ENCODE peak calls at places on chromosomes 7 and 10, in six cellular contexts. One of them, this sample, is unnamed.

GRCh38 chr7:35705932-35706461 is 11.1 kb upstream of the HERPUD2 start:
- DNase-seq in suprapubic skin: no peak
- DNase-seq in fibroblast of lung: no peak
- DNase-seq in trophoblast cell: no peak
- DNase-seq in CD8-positive, alpha-beta T cell: no peak
- DNase-seq in OCI-LY7: no peak
- DNase-seq in this sample: no peak

GRCh38 chr7:73817121-73817520 is 13.7 kb upstream of the CLDN4 start:
- DNase-seq in suprapubic skin: no peak
- DNase-seq in fibroblast of lung: no peak
- DNase-seq in trophoblast cell: no peak
- DNase-seq in CD8-positive, alpha-beta T cell: no peak
- DNase-seq in OCI-LY7: no peak
- DNase-seq in this sample: peak; percentile 23

GRCh38 chr7:150903627-150904026 is 51.3 kb downstream of the AOC1 start:
- DNase-seq in suprapubic skin: no peak
- DNase-seq in fibroblast of lung: peak; percentile 78
- DNase-seq in trophoblast cell: no peak
- DNase-seq in CD8-positive, alpha-beta T cell: no peak
- DNase-seq in OCI-LY7: no peak
- DNase-seq in this sample: no peak

GRCh38 chr10:92241158-92241500 is 49.7 kb downstream of the CPEB3 start:
- DNase-seq in suprapubic skin: no peak
- DNase-seq in fibroblast of lung: no peak
- DNase-seq in trophoblast cell: no peak
- DNase-seq in CD8-positive, alpha-beta T cell: no peak
- DNase-seq in OCI-LY7: no peak
- DNase-seq in this sample: peak; percentile 9

GRCh38 chr7:121069346-121070100 is 81.0 kb downstream of the CPED1 start:
- DNase-seq in suprapubic skin: no peak
- DNase-seq in fibroblast of lung: peak; percentile 67
- DNase-seq in trophoblast cell: peak; percentile 46
- DNase-seq in CD8-positive, alpha-beta T cell: no peak
- DNase-seq in OCI-LY7: no peak
- DNase-seq in this sample: no peak

GRCh38 chr7:71266912-71267311 is 135.0 kb downstream of the GALNT17 start:
- DNase-seq in suprapubic skin: no peak
- DNase-seq in fibroblast of lung: peak; percentile 5
- DNase-seq in trophoblast cell: no peak
- DNase-seq in CD8-positive, alpha-beta T cell: no peak
- DNase-seq in OCI-LY7: no peak
- DNase-seq in this sample: no peak

GRCh38 chr10:3527869-3528268 is 257.1 kb downstream of the KLF6 start:
- DNase-seq in suprapubic skin: no peak
- DNase-seq in fibroblast of lung: no peak
- DNase-seq in trophoblast cell: no peak
- DNase-seq in CD8-positive, alpha-beta T cell: no peak
- DNase-seq in OCI-LY7: no peak
- DNase-seq in this sample: no peak

GRCh38 chr10:20624642-20625041 is 272.5 kb downstream of the NEBL start:
- DNase-seq in suprapubic skin: no peak
- DNase-seq in fibroblast of lung: peak; percentile 22
- DNase-seq in trophoblast cell: no peak
- DNase-seq in CD8-positive, alpha-beta T cell: no peak
- DNase-seq in OCI-LY7: no peak
- DNase-seq in this sample: no peak

GRCh38 chr10:101903827-101904520 is 60.4 kb upstream of the KCNIP2 start:
- DNase-seq in suprapubic skin: no peak
- DNase-seq in fibroblast of lung: no peak
- DNase-seq in trophoblast cell: no peak
- DNase-seq in CD8-positive, alpha-beta T cell: no peak
- DNase-seq in OCI-LY7: peak; percentile 70
- DNase-seq in this sample: no peak

GRCh38 chr10:73924935-73925334 is 14.0 kb downstream of the PLAU start:
- DNase-seq in suprapubic skin: no peak
- DNase-seq in fibroblast of lung: no peak
- DNase-seq in trophoblast cell: no peak
- DNase-seq in CD8-positive, alpha-beta T cell: no peak
- DNase-seq in OCI-LY7: no peak
- DNase-seq in this sample: no peak

GRCh38 chr10:99681553-99681952 is 22.2 kb downstream of the ENTPD7 start:
- DNase-seq in suprapubic skin: no peak
- DNase-seq in fibroblast of lung: peak; percentile 82
- DNase-seq in trophoblast cell: no peak
- DNase-seq in CD8-positive, alpha-beta T cell: no peak
- DNase-seq in OCI-LY7: no peak
- DNase-seq in this sample: no peak

GRCh38 chr7:136677456-136678365 is 190.7 kb upstream of the CHRM2 start:
- DNase-seq in suprapubic skin: no peak
- DNase-seq in fibroblast of lung: peak; percentile 63
- DNase-seq in trophoblast cell: peak; percentile 64
- DNase-seq in CD8-positive, alpha-beta T cell: no peak
- DNase-seq in OCI-LY7: peak; percentile 64
- DNase-seq in this sample: no peak

GRCh38 chr10:100654835-100655759 is 90.3 kb upstream of the PAX2 start:
- DNase-seq in suprapubic skin: no peak
- DNase-seq in fibroblast of lung: no peak
- DNase-seq in trophoblast cell: no peak
- DNase-seq in CD8-positive, alpha-beta T cell: no peak
- DNase-seq in OCI-LY7: no peak
- DNase-seq in this sample: peak; percentile 37

GRCh38 chr10:111107023-111107422 is 30.2 kb downstream of the ADRA2A start:
- DNase-seq in suprapubic skin: no peak
- DNase-seq in fibroblast of lung: no peak
- DNase-seq in trophoblast cell: no peak
- DNase-seq in CD8-positive, alpha-beta T cell: no peak
- DNase-seq in OCI-LY7: no peak
- DNase-seq in this sample: no peak

GRCh38 chr7:99958564-99959227 is 17.1 kb downstream of the AZGP1 start:
- DNase-seq in suprapubic skin: no peak
- DNase-seq in fibroblast of lung: no peak
- DNase-seq in trophoblast cell: no peak
- DNase-seq in CD8-positive, alpha-beta T cell: no peak
- DNase-seq in OCI-LY7: no peak
- DNase-seq in this sample: no peak

GRCh38 chr7:45726883-45727282 is 146.0 kb downstream of the CCDC201 start:
- DNase-seq in suprapubic skin: no peak
- DNase-seq in fibroblast of lung: no peak
- DNase-seq in trophoblast cell: no peak
- DNase-seq in CD8-positive, alpha-beta T cell: no peak
- DNase-seq in OCI-LY7: no peak
- DNase-seq in this sample: no peak

GRCh38 chr7:39353615-39354376 is 212.4 kb upstream of the YAE1 start:
- DNase-seq in suprapubic skin: no peak
- DNase-seq in fibroblast of lung: peak; percentile 88
- DNase-seq in trophoblast cell: peak; percentile 66
- DNase-seq in CD8-positive, alpha-beta T cell: no peak
- DNase-seq in OCI-LY7: no peak
- DNase-seq in this sample: no peak

GRCh38 chr7:23291957-23292560 is 7.1 kb upstream of the MALSU1 start:
- DNase-seq in suprapubic skin: no peak
- DNase-seq in fibroblast of lung: no peak
- DNase-seq in trophoblast cell: no peak
- DNase-seq in CD8-positive, alpha-beta T cell: no peak
- DNase-seq in OCI-LY7: no peak
- DNase-seq in this sample: no peak

GRCh38 chr7:44377681-44378421 is 52.5 kb upstream of the CAMK2B start:
- DNase-seq in suprapubic skin: no peak
- DNase-seq in fibroblast of lung: no peak
- DNase-seq in trophoblast cell: no peak
- DNase-seq in CD8-positive, alpha-beta T cell: no peak
- DNase-seq in OCI-LY7: peak; percentile 79
- DNase-seq in this sample: no peak

GRCh38 chr10:14116021-14116420 is 214.7 kb downstream of the FRMD4A start:
- DNase-seq in suprapubic skin: no peak
- DNase-seq in fibroblast of lung: no peak
- DNase-seq in trophoblast cell: no peak
- DNase-seq in CD8-positive, alpha-beta T cell: no peak
- DNase-seq in OCI-LY7: no peak
- DNase-seq in this sample: no peak

GRCh38 chr7:27162548-27162848 is 2.8 kb downstream of the HOXA9 start:
- DNase-seq in suprapubic skin: no peak
- DNase-seq in fibroblast of lung: no peak
- DNase-seq in trophoblast cell: no peak
- DNase-seq in CD8-positive, alpha-beta T cell: no peak
- DNase-seq in OCI-LY7: no peak
- DNase-seq in this sample: no peak

GRCh38 chr10:48651293-48651692 is 33.4 kb upstream of the WDFY4 start:
- DNase-seq in suprapubic skin: no peak
- DNase-seq in fibroblast of lung: no peak
- DNase-seq in trophoblast cell: no peak
- DNase-seq in CD8-positive, alpha-beta T cell: no peak
- DNase-seq in OCI-LY7: no peak
- DNase-seq in this sample: no peak

GRCh38 chr7:100685049-100685605 is 8.9 kb downstream of the GIGYF1 start:
- DNase-seq in suprapubic skin: no peak
- DNase-seq in fibroblast of lung: no peak
- DNase-seq in trophoblast cell: no peak
- DNase-seq in CD8-positive, alpha-beta T cell: no peak
- DNase-seq in OCI-LY7: no peak
- DNase-seq in this sample: no peak

GRCh38 chr7:142389544-142389943 is 131.7 kb upstream of the PRSS58 start:
- DNase-seq in suprapubic skin: no peak
- DNase-seq in fibroblast of lung: no peak
- DNase-seq in trophoblast cell: no peak
- DNase-seq in CD8-positive, alpha-beta T cell: no peak
- DNase-seq in OCI-LY7: no peak
- DNase-seq in this sample: no peak

GRCh38 chr7:117830422-117830954 is 42.8 kb downstream of the CTTNBP2 start:
- DNase-seq in suprapubic skin: no peak
- DNase-seq in fibroblast of lung: no peak
- DNase-seq in trophoblast cell: no peak
- DNase-seq in CD8-positive, alpha-beta T cell: no peak
- DNase-seq in OCI-LY7: no peak
- DNase-seq in this sample: no peak

GRCh38 chr10:133394801-133395221 is 854 bp downstream of the MTG1 start:
- DNase-seq in suprapubic skin: no peak
- DNase-seq in fibroblast of lung: peak; percentile 26
- DNase-seq in trophoblast cell: no peak
- DNase-seq in CD8-positive, alpha-beta T cell: no peak
- DNase-seq in OCI-LY7: no peak
- DNase-seq in this sample: peak; percentile 35

GRCh38 chr7:1042161-1042833 is 2.0 kb upstream of the GPR146 start:
- DNase-seq in suprapubic skin: no peak
- DNase-seq in fibroblast of lung: no peak
- DNase-seq in trophoblast cell: no peak
- DNase-seq in CD8-positive, alpha-beta T cell: no peak
- DNase-seq in OCI-LY7: no peak
- DNase-seq in this sample: no peak

GRCh38 chr7:134293029-134293740 is 23.5 kb downstream of the SLC35B4 start:
- DNase-seq in suprapubic skin: no peak
- DNase-seq in fibroblast of lung: no peak
- DNase-seq in trophoblast cell: no peak
- DNase-seq in CD8-positive, alpha-beta T cell: no peak
- DNase-seq in OCI-LY7: peak; percentile 96
- DNase-seq in this sample: no peak

GRCh38 chr7:103573479-103574058 is 127.6 kb upstream of the SLC26A5 start:
- DNase-seq in suprapubic skin: no peak
- DNase-seq in fibroblast of lung: peak; percentile 35
- DNase-seq in trophoblast cell: peak; percentile 71
- DNase-seq in CD8-positive, alpha-beta T cell: no peak
- DNase-seq in OCI-LY7: peak; percentile 24
- DNase-seq in this sample: peak; percentile 19

GRCh38 chr7:48177271-48177670 is 6.0 kb downstream of the ABCA13 start:
- DNase-seq in suprapubic skin: no peak
- DNase-seq in fibroblast of lung: no peak
- DNase-seq in trophoblast cell: no peak
- DNase-seq in CD8-positive, alpha-beta T cell: no peak
- DNase-seq in OCI-LY7: no peak
- DNase-seq in this sample: no peak

GRCh38 chr7:130914589-130915294 is 180.7 kb upstream of the KLF14 start:
- DNase-seq in suprapubic skin: no peak
- DNase-seq in fibroblast of lung: no peak
- DNase-seq in trophoblast cell: no peak
- DNase-seq in CD8-positive, alpha-beta T cell: no peak
- DNase-seq in OCI-LY7: no peak
- DNase-seq in this sample: no peak
- H3K4me1 ChIP-seq in suprapubic skin: peaks cover 82% of the 10 kb centered on the region
- H3K4me1 ChIP-seq in fibroblast of lung: peaks cover 42% of the 10 kb centered on the region
- H3K4me1 ChIP-seq in trophoblast cell: peaks cover 10% of the 10 kb centered on the region
- H3K4me1 ChIP-seq in CD8-positive, alpha-beta T cell: peaks cover 64% of the 10 kb centered on the region
- H3K4me1 ChIP-seq in OCI-LY7: peaks cover 26% of the 10 kb centered on the region
- H3K4me1 ChIP-seq in this sample: peaks cover 44% of the 10 kb centered on the region

DNA sequence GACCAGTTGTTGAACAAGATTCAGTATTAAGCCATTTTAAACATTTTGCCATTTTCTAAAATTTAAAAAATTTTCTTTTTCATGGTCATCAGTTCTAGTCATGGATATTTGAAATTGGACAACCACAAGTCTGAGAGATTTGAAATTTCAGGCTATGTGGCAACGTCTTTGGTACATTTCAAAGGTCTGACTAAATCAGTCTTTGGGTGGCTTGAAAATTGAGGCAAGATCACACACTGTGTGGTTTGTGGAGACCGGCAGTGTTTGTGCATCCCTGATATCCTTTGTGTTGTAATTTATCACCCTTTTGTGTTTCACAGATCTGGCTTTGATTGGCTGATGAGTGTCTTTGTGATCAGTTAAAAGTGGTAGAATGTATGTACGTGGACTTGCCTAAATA is 35.7 kb downstream of the CCAR1 start:
- DNase-seq in suprapubic skin: no peak
- DNase-seq in fibroblast of lung: no peak
- DNase-seq in trophoblast cell: peak; percentile 43
- DNase-seq in CD8-positive, alpha-beta T cell: no peak
- DNase-seq in OCI-LY7: no peak
- DNase-seq in this sample: no peak
- H3K36me3 ChIP-seq in suprapubic skin: peaks cover 97% of the 10 kb centered on the region
- H3K36me3 ChIP-seq in fibroblast of lung: peaks cover 16% of the 10 kb centered on the region
- H3K36me3 ChIP-seq in trophoblast cell: peaks cover 50% of the 10 kb centered on the region
- H3K36me3 ChIP-seq in CD8-positive, alpha-beta T cell: peaks cover 64% of the 10 kb centered on the region
- H3K36me3 ChIP-seq in OCI-LY7: peaks cover 94% of the 10 kb centered on the region
- H3K36me3 ChIP-seq in this sample: peaks cover 19% of the 10 kb centered on the region

GRCh38 chr7:2528481-2529095 is 9.0 kb downstream of the LFNG start:
- DNase-seq in suprapubic skin: no peak
- DNase-seq in fibroblast of lung: no peak
- DNase-seq in trophoblast cell: no peak
- DNase-seq in CD8-positive, alpha-beta T cell: no peak
- DNase-seq in OCI-LY7: no peak
- DNase-seq in this sample: no peak
- H3K4me1 ChIP-seq in suprapubic skin: peaks cover 88% of the 10 kb centered on the region
- H3K4me1 ChIP-seq in fibroblast of lung: peaks cover 25% of the 10 kb centered on the region
- H3K4me1 ChIP-seq in trophoblast cell: peaks cover 36% of the 10 kb centered on the region
- H3K4me1 ChIP-seq in CD8-positive, alpha-beta T cell: peaks cover 75% of the 10 kb centered on the region
- H3K4me1 ChIP-seq in OCI-LY7: peaks cover 30% of the 10 kb centered on the region
- H3K4me1 ChIP-seq in this sample: peaks cover 67% of the 10 kb centered on the region

DNA sequence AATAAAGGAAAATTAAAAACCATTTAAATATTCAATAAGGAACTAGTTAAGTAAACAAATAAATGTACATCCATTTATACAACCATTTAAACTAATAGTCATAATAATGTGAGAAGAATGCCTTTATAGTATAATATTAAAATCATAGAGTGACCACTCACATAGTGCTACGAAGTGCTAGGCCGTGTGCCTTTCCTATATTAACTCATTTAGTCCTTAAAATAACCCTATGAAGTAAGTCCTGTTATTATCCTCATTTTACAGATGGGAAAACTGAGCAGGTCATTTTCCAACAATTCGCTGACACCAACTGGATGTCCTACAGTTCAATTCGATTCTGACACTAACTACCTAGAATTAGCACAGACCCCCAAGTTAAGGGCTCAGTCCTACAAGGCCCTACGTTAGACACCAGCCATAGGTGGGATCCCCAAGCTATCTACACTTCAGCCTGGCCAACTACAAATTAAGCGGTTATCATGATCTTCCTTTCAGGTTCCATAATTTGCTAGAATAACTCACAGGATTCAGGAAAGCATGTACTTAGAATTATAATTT is 4.1 kb downstream of the STRIP2 start:
- DNase-seq in suprapubic skin: no peak
- DNase-seq in fibroblast of lung: no peak
- DNase-seq in trophoblast cell: no peak
- DNase-seq in CD8-positive, alpha-beta T cell: no peak
- DNase-seq in OCI-LY7: no peak
- DNase-seq in this sample: no peak
- H3K36me3 ChIP-seq in suprapubic skin: no peaks in the 10 kb centered on the region
- H3K36me3 ChIP-seq in fibroblast of lung: no peaks in the 10 kb centered on the region
- H3K36me3 ChIP-seq in trophoblast cell: no peaks in the 10 kb centered on the region
- H3K36me3 ChIP-seq in CD8-positive, alpha-beta T cell: no peaks in the 10 kb centered on the region
- H3K36me3 ChIP-seq in OCI-LY7: no peaks in the 10 kb centered on the region
- H3K36me3 ChIP-seq in this sample: no peaks in the 10 kb centered on the region

This sample was measured in Caco-2.